ENCODE peak calls at places on chromosomes 7 and 10, in four cellular contexts. I is tibial nerve, U is ascending aorta, G is GM23338. D is an unnamed sample.

GRCh38 chr7:7266257-7266656 is 83.9 kb downstream of the C1GALT1 start:
- DNase-seq in U (no peak), G (no peak), I (no peak), D (no peak)

GRCh38 chr10:10911471-10911921 is 106.2 kb upstream of the CELF2 start:
- DNase-seq in I (peak; percentile 52), U (peak; percentile 19), G (peak; percentile 43), D (no peak)

GRCh38 chr7:122056977-122057376 is 87.1 kb downstream of the AASS start:
- DNase-seq in G (peak; percentile 36), I (no peak), U (no peak), D (no peak)

GRCh38 chr10:29026065-29026797 is 262.6 kb upstream of the LYZL1 start:
- DNase-seq in I (no peak), U (no peak), G (peak; percentile 92), D (no peak)

GRCh38 chr10:6314620-6315205 is 112.0 kb downstream of the PFKFB3 start:
- DNase-seq in U (no peak), I (no peak), G (no peak), D (no peak)

GRCh38 chr7:1557771-1558170 is 1.8 kb upstream of the TMEM184A start:
- DNase-seq in U (no peak), G (no peak), I (no peak), D (no peak)

GRCh38 chr7:1227814-1228534 is 4.7 kb upstream of the UNCX start:
- DNase-seq in I (no peak), U (no peak), G (peak; percentile 92), D (no peak)

GRCh38 chr7:366171-366916 is 76.4 kb downstream of the FOXL3 start:
- DNase-seq in U (no peak), I (no peak), G (no peak), D (no peak)

GRCh38 chr10:73413528-73414229 is at the start of gene ANXA7:
- DNase-seq in G (peak; percentile 96), U (peak; percentile 63), I (peak; percentile 89), D (peak; percentile 85)

GRCh38 chr10:132111121-132111731 is 45.5 kb downstream of the JAKMIP3 start:
- DNase-seq in I (no peak), G (no peak), U (no peak), D (no peak)

GRCh38 chr7:151549083-151549482 is 29.4 kb upstream of the RHEB start:
- DNase-seq in I (no peak), G (no peak), U (no peak), D (no peak)

GRCh38 chr7:151552352-151553028 is 32.8 kb upstream of the RHEB start:
- DNase-seq in I (no peak), G (no peak), U (no peak), D (no peak)

GRCh38 chr7:151551820-151552219 is 32.1 kb upstream of the RHEB start:
- DNase-seq in G (no peak), I (no peak), U (no peak), D (no peak)

GRCh38 chr7:151550601-151551286 is 31.0 kb upstream of the RHEB start:
- DNase-seq in U (no peak), I (no peak), G (no peak), D (no peak)

GRCh38 chr7:151549644-151550043 is 29.9 kb upstream of the RHEB start:
- DNase-seq in I (no peak), U (no peak), G (no peak), D (no peak)
- H3K27me3 ChIP-seq in I (no peaks in the 10 kb centered on the region), U (no peaks in the 10 kb centered on the region), G (no peaks in the 10 kb centered on the region), D (no peaks in the 10 kb centered on the region)

DNA sequence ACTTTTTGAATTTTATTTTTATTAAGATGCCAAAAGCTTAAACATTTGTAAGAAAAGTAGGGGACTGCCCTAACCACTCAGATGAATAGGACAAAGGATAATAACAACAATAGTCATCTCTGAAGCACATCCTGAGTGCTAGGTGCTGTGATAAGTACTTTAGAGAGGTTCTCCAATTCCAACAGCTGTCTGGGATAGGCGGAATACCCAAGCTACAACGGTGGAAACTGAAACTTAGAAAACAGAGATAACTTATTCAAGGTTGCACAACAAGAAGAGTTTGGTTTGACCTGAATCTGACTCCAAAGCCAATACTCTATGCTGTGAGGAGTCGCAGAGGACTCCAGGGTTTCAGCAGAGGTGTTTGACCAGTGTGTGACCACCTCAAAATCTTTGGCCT is 2.0 kb downstream of the RTKN2 start:
- DNase-seq in U (no peak), G (no peak), I (no peak), D (no peak)
- H3K4me3 ChIP-seq in U (no peak overlapping the region), G (peak overlapping the region; percentile 18), I (no peak overlapping the region), D (no peak overlapping the region)

DNA sequence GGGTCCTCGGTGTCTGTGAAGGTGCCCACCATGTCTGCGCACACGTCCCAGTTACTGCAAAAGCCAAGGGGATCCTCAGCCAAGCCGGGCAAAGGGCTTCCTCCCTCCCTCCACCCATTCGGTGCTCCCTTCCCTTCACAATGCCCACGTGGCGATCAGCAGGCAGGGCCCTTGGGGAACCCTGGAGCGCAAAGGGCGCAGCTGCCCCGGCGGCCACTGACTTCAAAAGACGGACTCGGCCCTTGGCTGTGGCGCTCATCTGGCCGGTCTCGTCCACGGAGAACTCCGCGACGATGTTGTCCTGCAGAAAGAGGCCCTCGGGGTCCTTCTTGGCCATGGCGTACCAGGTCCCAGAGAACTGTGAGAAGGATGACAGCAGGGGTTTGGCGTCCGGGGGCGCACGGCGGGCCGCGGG is 582 bp downstream of the RBP4 start:
- DNase-seq in I (no peak), U (no peak), G (peak; percentile 17), D (no peak)
- H3K27me3 ChIP-seq in I (no peaks in the 10 kb centered on the region), U (no peaks in the 10 kb centered on the region), G (peaks cover 67% of the 10 kb centered on the region), D (peaks cover 7% of the 10 kb centered on the region)

GRCh38 chr10:97280783-97281182 is 11.7 kb downstream of the ARHGAP19 start:
- DNase-seq in G (no peak), I (no peak), U (no peak), D (no peak)

GRCh38 chr10:97278491-97278989 is 13.9 kb downstream of the ARHGAP19 start:
- DNase-seq in I (no peak), U (no peak), G (peak; percentile 57), D (peak; percentile 32)

GRCh38 chr10:97274828-97275227 is 17.6 kb downstream of the ARHGAP19 start:
- DNase-seq in U (no peak), G (no peak), I (no peak), D (no peak)

GRCh38 chr10:97277551-97277950 is 14.9 kb downstream of the ARHGAP19 start:
- DNase-seq in U (no peak), G (no peak), I (no peak), D (no peak)

GRCh38 chr10:97279121-97279815 is 13.2 kb downstream of the ARHGAP19 start:
- DNase-seq in G (no peak), U (no peak), I (no peak), D (no peak)
- H3K4me3 ChIP-seq in G (no peak overlapping the region), U (no peak overlapping the region), I (no peak overlapping the region), D (no peak overlapping the region)

GRCh38 chr10:100745882-100746412 is 565 bp downstream of the PAX2 start:
- DNase-seq in I (no peak), U (no peak), G (peak; percentile 76), D (no peak)

GRCh38 chr10:100744136-100744979 is 1.0 kb upstream of the PAX2 start:
- DNase-seq in U (no peak), G (peak; percentile 60), I (no peak), D (no peak)

GRCh38 chr10:100743626-100744135 is 1.7 kb upstream of the PAX2 start:
- DNase-seq in U (no peak), I (no peak), G (peak; percentile 77), D (peak; percentile 20)

GRCh38 chr10:100746413-100746931 is 1.1 kb downstream of the PAX2 start:
- DNase-seq in G (no peak), I (no peak), U (no peak), D (no peak)

DNA sequence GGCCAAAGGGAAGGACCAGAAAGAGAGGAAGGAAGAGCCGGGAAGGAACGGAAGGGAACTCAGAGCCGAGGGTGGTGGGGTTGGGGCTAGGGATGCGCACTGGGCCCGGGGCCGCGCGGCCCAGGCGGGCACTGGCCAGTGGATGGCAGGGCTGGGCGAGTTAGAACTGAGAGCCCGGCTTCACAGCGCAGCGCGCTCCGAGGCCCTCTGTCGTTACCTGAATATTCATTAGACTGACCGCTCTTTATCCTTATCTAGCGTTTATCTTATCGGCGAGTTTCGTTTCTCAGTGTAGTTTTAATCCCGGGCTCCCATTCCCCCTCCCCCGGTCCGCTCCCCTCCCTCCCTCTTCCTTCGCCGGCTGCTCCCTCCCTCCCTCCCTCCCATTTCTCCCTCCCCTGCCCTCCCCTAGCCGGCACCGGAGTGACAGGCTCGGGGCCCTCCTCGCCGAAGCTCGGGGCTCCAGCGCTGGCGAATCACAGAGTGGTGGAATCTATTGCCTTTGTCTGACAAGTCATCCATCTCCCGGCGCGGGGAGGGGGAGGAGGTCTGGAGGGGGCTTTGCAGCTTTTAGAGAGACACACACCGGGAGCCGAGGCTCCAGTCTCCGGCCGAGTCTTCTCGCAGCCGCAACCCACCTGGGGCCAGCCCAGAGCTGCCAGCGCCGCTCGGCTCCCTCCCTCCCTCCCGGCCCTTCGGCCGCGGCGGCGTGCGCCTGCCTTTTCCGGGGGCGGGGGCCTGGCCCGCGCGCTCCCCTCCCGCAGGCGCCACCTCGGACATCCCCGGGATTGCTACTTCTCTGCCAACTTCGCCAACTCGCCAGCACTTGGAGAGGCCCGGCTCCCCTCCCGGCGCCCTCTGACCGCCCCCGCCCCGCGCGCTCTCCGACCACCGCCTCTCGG is at the start of gene PAX2:
- DNase-seq in U (no peak), I (no peak), G (peak; percentile 94), D (no peak)
- H3K27me3 ChIP-seq in U (peaks cover 74% of the 10 kb centered on the region), I (peaks cover 4% of the 10 kb centered on the region), G (peaks cover 99% of the 10 kb centered on the region), D (peaks cover 55% of the 10 kb centered on the region)

D was measured in CD8-positive, alpha-beta memory T cell.